ENCODE peak calls at places on chromosomes 4 and X, in six cellular contexts. One of them, this sample, is unnamed.

GRCh38 chr4:89929425-89930272 is 35.0 kb downstream of the MMRN1 start:
- DNase-seq in gastrocnemius medialis: no peak
- DNase-seq in OCI-LY7: no peak
- DNase-seq in HCT116: no peak
- DNase-seq in foreskin keratinocyte: no peak
- DNase-seq in type B pancreatic cell: no peak
- DNase-seq in this sample: no peak

GRCh38 chr4:4651811-4652609 is 110.2 kb upstream of the STX18 start:
- DNase-seq in gastrocnemius medialis: no peak
- DNase-seq in OCI-LY7: no peak
- DNase-seq in HCT116: no peak
- DNase-seq in foreskin keratinocyte: no peak
- DNase-seq in type B pancreatic cell: no peak
- DNase-seq in this sample: no peak

GRCh38 chr4:177161781-177162180 is 147.9 kb upstream of the NEIL3 start:
- DNase-seq in gastrocnemius medialis: no peak
- DNase-seq in OCI-LY7: no peak
- DNase-seq in HCT116: no peak
- DNase-seq in foreskin keratinocyte: no peak
- DNase-seq in type B pancreatic cell: no peak
- DNase-seq in this sample: no peak

GRCh38 chr4:23097251-23097650 is 404.5 kb downstream of the GBA3 start:
- DNase-seq in gastrocnemius medialis: no peak
- DNase-seq in OCI-LY7: no peak
- DNase-seq in HCT116: no peak
- DNase-seq in foreskin keratinocyte: no peak
- DNase-seq in type B pancreatic cell: no peak
- DNase-seq in this sample: no peak

GRCh38 chr4:1130318-1131186 is 17.2 kb upstream of the RNF212 start:
- DNase-seq in gastrocnemius medialis: peak; percentile 28
- DNase-seq in OCI-LY7: peak; percentile 82
- DNase-seq in HCT116: peak; percentile 57
- DNase-seq in foreskin keratinocyte: peak; percentile 14
- DNase-seq in type B pancreatic cell: no peak
- DNase-seq in this sample: no peak

GRCh38 chr4:71932941-71933340 is 98.9 kb upstream of the NPFFR2 start:
- DNase-seq in gastrocnemius medialis: no peak
- DNase-seq in OCI-LY7: no peak
- DNase-seq in HCT116: no peak
- DNase-seq in foreskin keratinocyte: peak; percentile 10
- DNase-seq in type B pancreatic cell: no peak
- DNase-seq in this sample: no peak

GRCh38 chr4:40713798-40714197 is 36.0 kb upstream of the NSUN7 start:
- DNase-seq in gastrocnemius medialis: no peak
- DNase-seq in OCI-LY7: no peak
- DNase-seq in HCT116: no peak
- DNase-seq in foreskin keratinocyte: no peak
- DNase-seq in type B pancreatic cell: no peak
- DNase-seq in this sample: no peak

GRCh38 chrX:24260827-24261550 is 52.9 kb downstream of the SUPT20HL2 start:
- DNase-seq in gastrocnemius medialis: peak; percentile 20
- DNase-seq in OCI-LY7: no peak
- DNase-seq in HCT116: no peak
- DNase-seq in foreskin keratinocyte: no peak
- DNase-seq in type B pancreatic cell: no peak
- DNase-seq in this sample: no peak

GRCh38 chrX:134377537-134377936 is 82.4 kb upstream of the HPRT1 start:
- DNase-seq in gastrocnemius medialis: no peak
- DNase-seq in OCI-LY7: peak; percentile 68
- DNase-seq in HCT116: no peak
- DNase-seq in foreskin keratinocyte: no peak
- DNase-seq in type B pancreatic cell: no peak
- DNase-seq in this sample: no peak

GRCh38 chr4:173418636-173419035 is 19.7 kb upstream of the SCRG1 start:
- DNase-seq in gastrocnemius medialis: no peak
- DNase-seq in OCI-LY7: no peak
- DNase-seq in HCT116: no peak
- DNase-seq in foreskin keratinocyte: no peak
- DNase-seq in type B pancreatic cell: no peak
- DNase-seq in this sample: no peak

GRCh38 chrX:47456080-47456479 is 26.9 kb downstream of the ZNF41 start:
- DNase-seq in gastrocnemius medialis: peak; percentile 29
- DNase-seq in OCI-LY7: no peak
- DNase-seq in HCT116: no peak
- DNase-seq in foreskin keratinocyte: no peak
- DNase-seq in type B pancreatic cell: no peak
- DNase-seq in this sample: no peak

GRCh38 chr4:23237771-23238170 is 545.0 kb downstream of the GBA3 start:
- DNase-seq in gastrocnemius medialis: peak; percentile 67
- DNase-seq in OCI-LY7: no peak
- DNase-seq in HCT116: no peak
- DNase-seq in foreskin keratinocyte: no peak
- DNase-seq in type B pancreatic cell: no peak
- DNase-seq in this sample: no peak

GRCh38 chr4:41880840-41881831 is 54.1 kb upstream of the TMEM33 start:
- DNase-seq in gastrocnemius medialis: no peak
- DNase-seq in OCI-LY7: no peak
- DNase-seq in HCT116: no peak
- DNase-seq in foreskin keratinocyte: no peak
- DNase-seq in type B pancreatic cell: no peak
- DNase-seq in this sample: no peak

GRCh38 chr4:88841635-88842034 is 144.0 kb upstream of the NAP1L5 start:
- DNase-seq in gastrocnemius medialis: no peak
- DNase-seq in OCI-LY7: no peak
- DNase-seq in HCT116: no peak
- DNase-seq in foreskin keratinocyte: no peak
- DNase-seq in type B pancreatic cell: no peak
- DNase-seq in this sample: no peak

GRCh38 chrX:132443736-132444135 is 45.1 kb downstream of the MBNL3 start:
- DNase-seq in gastrocnemius medialis: no peak
- DNase-seq in OCI-LY7: no peak
- DNase-seq in HCT116: no peak
- DNase-seq in foreskin keratinocyte: no peak
- DNase-seq in type B pancreatic cell: no peak
- DNase-seq in this sample: no peak

GRCh38 chr4:74157116-74157742 is 689 bp upstream of the MTHFD2L start:
- DNase-seq in gastrocnemius medialis: no peak
- DNase-seq in OCI-LY7: no peak
- DNase-seq in HCT116: no peak
- DNase-seq in foreskin keratinocyte: no peak
- DNase-seq in type B pancreatic cell: no peak
- DNase-seq in this sample: no peak

GRCh38 chrX:29113221-29113620 is 526.0 kb downstream of the IL1RAPL1 start:
- DNase-seq in gastrocnemius medialis: no peak
- DNase-seq in OCI-LY7: no peak
- DNase-seq in HCT116: no peak
- DNase-seq in foreskin keratinocyte: no peak
- DNase-seq in type B pancreatic cell: no peak
- DNase-seq in this sample: no peak

GRCh38 chrX:130523460-130524394 is 121.9 kb downstream of the RBMX2 start:
- DNase-seq in gastrocnemius medialis: no peak
- DNase-seq in OCI-LY7: no peak
- DNase-seq in HCT116: no peak
- DNase-seq in foreskin keratinocyte: no peak
- DNase-seq in type B pancreatic cell: no peak
- DNase-seq in this sample: no peak

GRCh38 chr4:24382381-24382780 is 202.0 kb downstream of the DHX15 start:
- DNase-seq in gastrocnemius medialis: no peak
- DNase-seq in OCI-LY7: no peak
- DNase-seq in HCT116: no peak
- DNase-seq in foreskin keratinocyte: peak; percentile 79
- DNase-seq in type B pancreatic cell: no peak
- DNase-seq in this sample: no peak

GRCh38 chr4:145203400-145203799 is 23.0 kb upstream of the OTUD4 start:
- DNase-seq in gastrocnemius medialis: no peak
- DNase-seq in OCI-LY7: no peak
- DNase-seq in HCT116: no peak
- DNase-seq in foreskin keratinocyte: no peak
- DNase-seq in type B pancreatic cell: no peak
- DNase-seq in this sample: no peak

GRCh38 chr4:3783691-3784306 is 17.6 kb downstream of the ADRA2C start:
- DNase-seq in gastrocnemius medialis: no peak
- DNase-seq in OCI-LY7: no peak
- DNase-seq in HCT116: no peak
- DNase-seq in foreskin keratinocyte: no peak
- DNase-seq in type B pancreatic cell: no peak
- DNase-seq in this sample: no peak

GRCh38 chr4:159762672-159763071 is 659.8 kb downstream of the RAPGEF2 start:
- DNase-seq in gastrocnemius medialis: no peak
- DNase-seq in OCI-LY7: no peak
- DNase-seq in HCT116: no peak
- DNase-seq in foreskin keratinocyte: no peak
- DNase-seq in type B pancreatic cell: no peak
- DNase-seq in this sample: no peak

GRCh38 chr4:159757471-159757870 is 654.6 kb downstream of the RAPGEF2 start:
- DNase-seq in gastrocnemius medialis: no peak
- DNase-seq in OCI-LY7: no peak
- DNase-seq in HCT116: no peak
- DNase-seq in foreskin keratinocyte: no peak
- DNase-seq in type B pancreatic cell: no peak
- DNase-seq in this sample: no peak

GRCh38 chr4:159758061-159758460 is 655.2 kb downstream of the RAPGEF2 start:
- DNase-seq in gastrocnemius medialis: no peak
- DNase-seq in OCI-LY7: no peak
- DNase-seq in HCT116: no peak
- DNase-seq in foreskin keratinocyte: no peak
- DNase-seq in type B pancreatic cell: no peak
- DNase-seq in this sample: no peak
- TF ChIP-seq CTCF in gastrocnemius medialis: no peak
- TF ChIP-seq CTCF in OCI-LY7: no peak
- TF ChIP-seq CTCF in HCT116: no peak
- TF ChIP-seq CTCF in foreskin keratinocyte: no peak
- TF ChIP-seq CTCF in type B pancreatic cell: no peak
- TF ChIP-seq CTCF in this sample: no peak

GRCh38 chr4:77432702-77433101 is 172.9 kb upstream of the CXCL13 start:
- DNase-seq in gastrocnemius medialis: no peak
- DNase-seq in OCI-LY7: peak; percentile 4
- DNase-seq in HCT116: no peak
- DNase-seq in foreskin keratinocyte: no peak
- DNase-seq in type B pancreatic cell: no peak
- DNase-seq in this sample: no peak

GRCh38 chr4:77430847-77431246 is 174.8 kb upstream of the CXCL13 start:
- DNase-seq in gastrocnemius medialis: no peak
- DNase-seq in OCI-LY7: no peak
- DNase-seq in HCT116: no peak
- DNase-seq in foreskin keratinocyte: no peak
- DNase-seq in type B pancreatic cell: no peak
- DNase-seq in this sample: no peak

GRCh38 chr4:77434299-77435092 is 171.1 kb upstream of the CXCL13 start:
- DNase-seq in gastrocnemius medialis: no peak
- DNase-seq in OCI-LY7: no peak
- DNase-seq in HCT116: no peak
- DNase-seq in foreskin keratinocyte: no peak
- DNase-seq in type B pancreatic cell: no peak
- DNase-seq in this sample: no peak

GRCh38 chr4:77437079-77437478 is 168.5 kb upstream of the CXCL13 start:
- DNase-seq in gastrocnemius medialis: no peak
- DNase-seq in OCI-LY7: no peak
- DNase-seq in HCT116: no peak
- DNase-seq in foreskin keratinocyte: no peak
- DNase-seq in type B pancreatic cell: no peak
- DNase-seq in this sample: no peak

GRCh38 chr4:77433102-77433733 is 172.4 kb upstream of the CXCL13 start:
- DNase-seq in gastrocnemius medialis: no peak
- DNase-seq in OCI-LY7: peak; percentile 48
- DNase-seq in HCT116: peak; percentile 42
- DNase-seq in foreskin keratinocyte: peak; percentile 17
- DNase-seq in type B pancreatic cell: no peak
- DNase-seq in this sample: no peak
- TF ChIP-seq CTCF in gastrocnemius medialis: no peak
- TF ChIP-seq CTCF in OCI-LY7: peak; percentile 73
- TF ChIP-seq CTCF in HCT116: peak; percentile 59
- TF ChIP-seq CTCF in foreskin keratinocyte: peak; percentile 72
- TF ChIP-seq CTCF in type B pancreatic cell: peak; percentile 75
- TF ChIP-seq CTCF in this sample: peak; percentile 57

DNA sequence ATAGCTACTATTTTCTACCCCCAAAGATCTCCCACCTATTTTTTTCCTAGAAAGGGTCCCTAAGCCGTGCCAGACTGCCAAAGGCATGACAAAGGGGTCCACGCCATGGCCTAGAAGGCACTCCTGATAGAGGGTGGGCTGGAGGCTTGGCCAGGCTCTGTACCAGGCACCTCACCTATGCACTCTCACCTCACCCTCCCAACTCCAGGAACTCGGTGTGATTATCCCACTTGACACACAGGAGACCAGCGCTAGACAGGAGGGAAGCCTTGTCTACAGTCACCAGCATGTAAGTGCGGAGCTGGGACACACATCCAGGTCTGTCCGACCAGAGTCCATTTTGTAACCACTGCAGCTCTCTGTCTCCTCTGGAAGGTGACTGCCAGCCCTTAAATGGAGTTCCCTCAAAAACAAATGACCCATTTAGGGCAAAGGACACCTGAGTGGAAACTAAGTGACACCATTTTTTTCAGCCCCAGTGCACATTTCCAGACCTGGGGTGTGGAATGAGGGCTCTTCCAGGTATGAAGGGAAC is 106.4 kb downstream of the RTL5 start:
- DNase-seq in gastrocnemius medialis: no peak
- DNase-seq in OCI-LY7: no peak
- DNase-seq in HCT116: no peak
- DNase-seq in foreskin keratinocyte: no peak
- DNase-seq in type B pancreatic cell: peak; percentile 42
- DNase-seq in this sample: peak; percentile 15
- TF ChIP-seq CTCF in gastrocnemius medialis: no peak
- TF ChIP-seq CTCF in OCI-LY7: no peak
- TF ChIP-seq CTCF in HCT116: no peak
- TF ChIP-seq CTCF in foreskin keratinocyte: no peak
- TF ChIP-seq CTCF in type B pancreatic cell: no peak
- TF ChIP-seq CTCF in this sample: no peak

GRCh38 chrX:115023811-115024210 is 6.4 kb upstream of the IL13RA2 start:
- DNase-seq in gastrocnemius medialis: no peak
- DNase-seq in OCI-LY7: no peak
- DNase-seq in HCT116: no peak
- DNase-seq in foreskin keratinocyte: no peak
- DNase-seq in type B pancreatic cell: no peak
- DNase-seq in this sample: no peak
- TF ChIP-seq CTCF in gastrocnemius medialis: no peak
- TF ChIP-seq CTCF in OCI-LY7: no peak
- TF ChIP-seq CTCF in HCT116: no peak
- TF ChIP-seq CTCF in foreskin keratinocyte: no peak
- TF ChIP-seq CTCF in type B pancreatic cell: no peak
- TF ChIP-seq CTCF in this sample: no peak